ENCODE peak calls at places on chromosome 4, in four cellular contexts. E, I, S and C are unnamed samples.

GRCh38 chr4:64718091-64718490 is 308.8 kb upstream of the TECRL start:
- DNase-seq in E (no peak), I (no peak), S (no peak), C (no peak)

GRCh38 chr4:156968479-156968984 is 3.1 kb downstream of the PDGFC start:
- DNase-seq in I (peak), E (peak), S (peak), C (peak)

GRCh38 chr4:27176400-27176799 is 315.8 kb downstream of the STIM2 start:
- DNase-seq in E (peak), S (peak), I (peak), C (peak)

GRCh38 chr4:174365018-174365587 is 81.4 kb downstream of the CEP44 start:
- DNase-seq in I (peak), S (peak), E (peak), C (peak)

GRCh38 chr4:11635336-11635735 is 206.6 kb upstream of the HS3ST1 start:
- DNase-seq in E (no peak), S (peak), I (no peak), C (no peak)

GRCh38 chr4:95106408-95106928 is 348.7 kb downstream of the BMPR1B start:
- DNase-seq in E (no peak), S (peak), I (no peak), C (no peak)

GRCh38 chr4:52572936-52573485 is 86.1 kb downstream of the USP46 start:
- DNase-seq in E (no peak), I (no peak), S (no peak), C (no peak)

GRCh38 chr4:138269175-138269574 is 27.0 kb upstream of the SLC7A11 start:
- DNase-seq in S (no peak), I (no peak), E (no peak), C (no peak)

GRCh38 chr4:173243321-173243720 is 74.7 kb downstream of the GALNT7 start:
- DNase-seq in E (no peak), I (no peak), S (no peak), C (no peak)

GRCh38 chr4:99324361-99324760 is 3.2 kb upstream of the ADH1B start:
- DNase-seq in I (no peak), E (no peak), S (no peak), C (no peak)

GRCh38 chr4:74623041-74623440 is 171.3 kb downstream of the BTC start:
- DNase-seq in S (peak), E (peak), I (peak), C (peak)

GRCh38 chr4:82705881-82706280 is 92.7 kb downstream of the SCD5 start:
- DNase-seq in S (no peak), I (no peak), E (no peak), C (no peak)

GRCh38 chr4:82708982-82709381 is 89.6 kb downstream of the SCD5 start:
- DNase-seq in S (no peak), E (no peak), I (no peak), C (no peak)

GRCh38 chr4:82704156-82704555 is 94.4 kb downstream of the SCD5 start:
- DNase-seq in I (no peak), S (no peak), E (no peak), C (no peak)

GRCh38 chr4:82705169-82705568 is 93.4 kb downstream of the SCD5 start:
- DNase-seq in S (no peak), E (no peak), I (no peak), C (no peak)

DNA sequence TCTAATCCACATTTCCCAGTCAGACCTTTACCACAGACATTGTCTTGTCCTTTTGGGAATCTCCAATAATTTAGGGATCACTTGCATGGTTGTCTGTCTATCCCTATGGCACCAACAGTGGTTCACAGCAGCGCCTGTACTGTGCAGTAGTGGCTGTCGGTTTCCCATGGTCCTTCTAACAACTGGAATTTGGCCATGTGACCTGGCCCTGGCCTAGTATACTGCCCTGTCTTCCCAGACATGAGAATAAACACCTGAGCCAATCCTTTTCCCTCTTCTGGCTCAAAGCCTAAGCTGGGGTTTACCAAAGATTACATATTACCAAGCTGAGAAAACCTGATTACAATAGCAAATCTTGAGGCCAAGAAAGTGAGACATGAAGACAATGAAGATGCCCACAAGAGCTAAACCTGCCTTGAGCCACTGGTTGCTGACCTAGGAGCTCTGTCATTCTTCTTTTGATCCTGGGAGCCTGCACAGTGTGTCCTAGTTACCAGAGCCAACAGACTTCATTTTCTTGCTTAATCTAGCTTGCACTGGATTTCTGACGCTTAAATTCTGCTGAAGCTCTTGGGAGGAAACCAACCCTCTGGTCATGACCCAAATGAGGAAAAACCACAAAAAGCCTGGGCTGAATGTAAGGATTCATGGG is 92.1 kb downstream of the SCD5 start:
- DNase-seq in E (no peak), S (no peak), I (no peak), C (no peak)
- TF ChIP-seq ZNF274 in E (no peak), S (no peak), I (no peak), C (no peak)

GRCh38 chr4:128831526-128832252 is 22.2 kb downstream of the JADE1 start:
- DNase-seq in S (no peak), E (peak), I (no peak), C (no peak)
- H3K9ac ChIP-seq in S (no peak), E (peak), I (no peak), C (no peak)

DNA sequence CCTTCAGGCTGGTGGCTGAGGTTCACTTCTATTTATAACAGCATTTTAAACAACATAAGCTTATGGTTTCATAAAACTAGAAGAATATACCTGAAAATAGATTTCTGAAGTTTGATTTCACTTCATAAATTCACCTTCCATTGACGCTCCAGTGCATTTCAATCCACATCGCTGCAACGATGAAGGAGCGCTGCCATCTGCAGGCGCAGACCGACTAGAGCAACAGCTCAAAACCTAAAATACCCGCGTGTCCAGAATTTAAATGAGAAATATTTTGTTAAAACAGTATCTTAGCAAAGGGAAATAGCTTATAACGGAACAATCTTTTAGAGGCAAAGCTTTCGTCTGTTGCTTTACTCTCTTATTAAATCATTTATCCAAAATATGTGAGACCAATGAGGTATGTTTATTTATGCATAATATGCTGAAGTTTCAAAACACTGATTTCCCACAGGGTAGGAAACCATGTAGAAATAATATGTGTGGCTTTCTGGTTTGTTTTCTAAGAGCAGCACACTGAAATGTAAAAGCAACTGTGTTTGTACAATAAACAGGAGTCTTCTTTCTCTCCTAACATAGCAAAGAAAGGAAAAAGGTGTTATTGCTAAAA is 816.4 kb upstream of the FRG1 start:
- DNase-seq in E (peak), S (peak), I (no peak), C (no peak)
- TF ChIP-seq ZNF274 in E (no peak), S (no peak), I (no peak), C (no peak)

DNA sequence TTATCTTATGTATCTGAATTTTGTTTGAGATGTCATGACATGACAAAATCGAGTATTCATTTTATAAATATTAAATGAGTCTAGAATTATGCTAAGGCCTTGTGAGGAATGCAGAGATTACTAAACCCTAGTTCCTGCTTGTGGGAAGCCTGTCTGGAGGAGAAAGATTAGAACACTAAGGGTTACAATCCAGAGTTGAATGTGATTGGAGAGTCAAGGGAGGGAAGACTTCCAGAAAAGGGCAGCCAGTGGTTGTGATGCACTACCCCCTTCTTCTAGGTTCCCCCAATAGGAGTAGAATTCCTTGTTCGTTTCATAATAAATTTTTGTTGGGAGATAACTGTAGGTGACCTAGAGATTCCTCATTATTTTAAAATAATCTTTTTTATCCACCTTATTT is 141.1 kb downstream of the AFF1 start:
- DNase-seq in I (no peak), S (no peak), E (no peak), C (no peak)
- H3K9ac ChIP-seq in I (no peak), S (no peak), E (no peak), C (no peak)

DNA sequence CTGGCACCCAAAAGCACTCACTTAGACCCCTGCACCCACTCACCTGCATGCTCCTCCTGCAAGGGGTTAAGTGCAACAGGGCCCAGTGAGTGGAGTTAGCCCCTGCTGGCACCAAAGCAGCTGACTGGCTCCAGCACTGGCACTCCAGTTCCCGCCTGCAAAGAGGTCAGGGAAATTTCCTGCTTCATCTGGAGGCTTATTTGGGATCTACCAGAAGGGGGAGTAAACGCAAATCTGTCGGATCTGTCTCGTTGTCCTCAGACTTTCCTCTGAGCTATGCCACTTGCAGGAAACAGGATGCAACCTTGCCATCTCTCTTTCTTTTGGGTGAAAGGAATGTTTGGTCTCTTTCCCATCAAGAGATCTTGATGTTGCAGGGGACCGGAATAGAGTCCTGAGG is 435.6 kb downstream of the PCDH10 start:
- DNase-seq in E (peak), I (no peak), S (no peak), C (no peak)
- TF ChIP-seq ZNF274 in E (no peak), I (no peak), S (no peak), C (no peak)

DNA sequence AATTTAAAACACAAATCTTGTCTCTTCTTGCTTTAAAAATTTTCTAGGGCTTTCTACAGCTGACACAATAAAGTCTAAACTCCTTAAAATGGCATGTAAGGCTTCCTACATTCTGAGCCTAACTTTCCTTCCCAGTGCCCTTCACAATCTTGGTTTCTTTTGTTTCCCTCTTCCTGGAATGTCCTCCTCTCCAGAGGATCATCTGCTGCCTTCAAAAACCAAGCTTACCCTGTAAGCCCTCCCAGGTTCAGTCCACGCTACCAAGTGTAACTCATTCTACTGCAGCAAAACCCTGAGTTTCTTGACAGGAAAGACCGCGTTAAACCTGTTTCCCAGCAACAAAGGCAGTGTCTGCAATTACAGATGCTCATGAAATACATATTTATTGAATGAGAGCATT is 91.3 kb downstream of the SHISA3 start:
- DNase-seq in S (no peak), E (no peak), I (no peak), C (no peak)
- H3K9ac ChIP-seq in S (no peak), E (no peak), I (no peak), C (no peak)

GRCh38 chr4:184644553-184645307 is 4.5 kb downstream of the CASP3 start:
- DNase-seq in S (no peak), I (no peak), E (no peak), C (no peak)
- TF ChIP-seq ZNF274 in S (no peak), I (no peak), E (no peak), C (no peak)

DNA sequence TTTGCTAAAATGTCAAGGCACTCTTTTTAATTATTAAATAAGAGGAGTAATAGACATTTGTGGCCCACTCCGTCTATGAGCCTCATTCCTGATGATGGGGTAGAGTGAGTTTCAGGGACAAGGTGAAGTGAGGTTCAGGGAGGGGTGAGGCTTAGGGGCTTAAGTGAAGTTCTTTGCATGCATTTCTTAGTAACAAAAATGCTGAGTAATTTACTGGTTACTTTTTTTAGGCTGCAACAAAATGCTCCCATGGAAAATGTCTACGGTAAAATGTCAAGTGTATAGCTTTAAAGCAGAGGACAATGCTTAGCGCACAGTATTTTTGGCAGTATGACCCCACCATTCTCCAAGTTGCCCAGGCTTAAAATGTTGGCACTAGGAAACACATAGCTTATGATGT is 2.0 kb upstream of the USO1 start:
- DNase-seq in S (no peak), E (no peak), I (no peak), C (no peak)
- H3K9ac ChIP-seq in S (no peak), E (no peak), I (peak), C (no peak)

DNA sequence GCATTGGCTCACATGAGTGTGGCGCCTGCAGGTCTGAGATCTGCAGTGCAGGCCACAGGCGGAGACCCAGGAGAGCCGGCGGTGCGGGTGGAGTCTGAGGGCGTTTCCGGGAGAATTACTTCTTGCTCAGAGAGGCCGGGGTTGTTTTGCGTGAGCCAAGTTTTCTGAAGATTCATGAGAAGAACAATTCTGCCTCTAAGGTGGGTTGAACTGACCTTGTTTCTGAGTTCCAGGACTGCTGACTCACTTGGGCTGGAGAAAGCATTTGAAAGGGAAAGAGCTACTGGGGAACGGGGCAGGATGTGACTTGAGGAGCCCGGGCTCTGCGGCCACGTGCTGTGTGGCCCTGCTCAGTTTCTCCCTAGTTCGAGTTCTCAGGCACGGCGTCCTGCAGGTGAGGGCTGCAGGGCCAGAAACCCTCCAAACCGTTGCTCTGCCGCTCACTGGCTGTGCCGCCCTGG is 36.7 kb upstream of the SORCS2 start:
- DNase-seq in I (peak), E (no peak), S (no peak), C (no peak)
- TF ChIP-seq ZNF274 in I (no peak), E (no peak), S (no peak), C (no peak)